ENCODE peak calls at places on chromosomes 13 and 19, in nine cellular contexts. One of them, this sample, is unnamed.

GRCh38 chr13:35694549-35695233 is 218.2 kb upstream of the MAB21L1 start:
- DNase-seq in AG10803: no peak
- DNase-seq in C1 segment of cervical spinal cord: no peak
- DNase-seq in activated naive CD4-positive, alpha-beta T cell: no peak
- DNase-seq in stomach: no peak
- DNase-seq in nucleus accumbens: no peak
- DNase-seq in activated CD8-positive, alpha-beta T cell treated with anti-CD3 and anti-CD28 coated beads, Interleukin-2, amount 10 ng/mL, durations not matched to agents 7 days and 5 days: no peak
- DNase-seq in stimulated activated CD4-positive, alpha-beta T cell treated with anti-CD3 and anti-CD28 coated beads, Interleukin-1b, Interleukin-23, amount 100 ng/mL, for 24 hours: no peak
- DNase-seq in CD4-positive, alpha-beta T cell: no peak
- DNase-seq in this sample: no peak

GRCh38 chr13:33186851-33187250 is 98.7 kb downstream of the STARD13 start:
- DNase-seq in AG10803: no peak
- DNase-seq in C1 segment of cervical spinal cord: no peak
- DNase-seq in activated naive CD4-positive, alpha-beta T cell: no peak
- DNase-seq in stomach: no peak
- DNase-seq in nucleus accumbens: no peak
- DNase-seq in activated CD8-positive, alpha-beta T cell treated with anti-CD3 and anti-CD28 coated beads, Interleukin-2, amount 10 ng/mL, durations not matched to agents 7 days and 5 days: no peak
- DNase-seq in stimulated activated CD4-positive, alpha-beta T cell treated with anti-CD3 and anti-CD28 coated beads, Interleukin-1b, Interleukin-23, amount 100 ng/mL, for 24 hours: no peak
- DNase-seq in CD4-positive, alpha-beta T cell: no peak
- DNase-seq in this sample: no peak

GRCh38 chr19:53161123-53161522 is 2.3 kb upstream of the ZNF347 start:
- DNase-seq in AG10803: no peak
- DNase-seq in C1 segment of cervical spinal cord: no peak
- DNase-seq in activated naive CD4-positive, alpha-beta T cell: no peak
- DNase-seq in stomach: no peak
- DNase-seq in nucleus accumbens: no peak
- DNase-seq in activated CD8-positive, alpha-beta T cell treated with anti-CD3 and anti-CD28 coated beads, Interleukin-2, amount 10 ng/mL, durations not matched to agents 7 days and 5 days: no peak
- DNase-seq in stimulated activated CD4-positive, alpha-beta T cell treated with anti-CD3 and anti-CD28 coated beads, Interleukin-1b, Interleukin-23, amount 100 ng/mL, for 24 hours: no peak
- DNase-seq in CD4-positive, alpha-beta T cell: no peak
- DNase-seq in this sample: no peak

GRCh38 chr13:30715837-30716236 is 19.5 kb upstream of the ALOX5AP start:
- DNase-seq in AG10803: peak; percentile 26
- DNase-seq in C1 segment of cervical spinal cord: no peak
- DNase-seq in activated naive CD4-positive, alpha-beta T cell: no peak
- DNase-seq in stomach: no peak
- DNase-seq in nucleus accumbens: no peak
- DNase-seq in activated CD8-positive, alpha-beta T cell treated with anti-CD3 and anti-CD28 coated beads, Interleukin-2, amount 10 ng/mL, durations not matched to agents 7 days and 5 days: no peak
- DNase-seq in stimulated activated CD4-positive, alpha-beta T cell treated with anti-CD3 and anti-CD28 coated beads, Interleukin-1b, Interleukin-23, amount 100 ng/mL, for 24 hours: no peak
- DNase-seq in CD4-positive, alpha-beta T cell: no peak
- DNase-seq in this sample: no peak

GRCh38 chr19:46076951-46077814 is 36.4 kb upstream of the IGFL4 start:
- DNase-seq in AG10803: peak; percentile 73
- DNase-seq in C1 segment of cervical spinal cord: no peak
- DNase-seq in activated naive CD4-positive, alpha-beta T cell: no peak
- DNase-seq in stomach: peak; percentile 52
- DNase-seq in nucleus accumbens: peak; percentile 88
- DNase-seq in activated CD8-positive, alpha-beta T cell treated with anti-CD3 and anti-CD28 coated beads, Interleukin-2, amount 10 ng/mL, durations not matched to agents 7 days and 5 days: peak; percentile 39
- DNase-seq in stimulated activated CD4-positive, alpha-beta T cell treated with anti-CD3 and anti-CD28 coated beads, Interleukin-1b, Interleukin-23, amount 100 ng/mL, for 24 hours: peak; percentile 35
- DNase-seq in CD4-positive, alpha-beta T cell: no peak
- DNase-seq in this sample: peak; percentile 79

GRCh38 chr13:62294210-62294609 is 878.6 kb upstream of the PCDH20 start:
- DNase-seq in AG10803: no peak
- DNase-seq in C1 segment of cervical spinal cord: no peak
- DNase-seq in activated naive CD4-positive, alpha-beta T cell: no peak
- DNase-seq in stomach: no peak
- DNase-seq in nucleus accumbens: no peak
- DNase-seq in activated CD8-positive, alpha-beta T cell treated with anti-CD3 and anti-CD28 coated beads, Interleukin-2, amount 10 ng/mL, durations not matched to agents 7 days and 5 days: no peak
- DNase-seq in stimulated activated CD4-positive, alpha-beta T cell treated with anti-CD3 and anti-CD28 coated beads, Interleukin-1b, Interleukin-23, amount 100 ng/mL, for 24 hours: no peak
- DNase-seq in CD4-positive, alpha-beta T cell: no peak
- DNase-seq in this sample: no peak

GRCh38 chr19:39046037-39046821 is 13.9 kb upstream of the FBXO27 start:
- DNase-seq in AG10803: no peak
- DNase-seq in C1 segment of cervical spinal cord: no peak
- DNase-seq in activated naive CD4-positive, alpha-beta T cell: no peak
- DNase-seq in stomach: peak; percentile 26
- DNase-seq in nucleus accumbens: no peak
- DNase-seq in activated CD8-positive, alpha-beta T cell treated with anti-CD3 and anti-CD28 coated beads, Interleukin-2, amount 10 ng/mL, durations not matched to agents 7 days and 5 days: no peak
- DNase-seq in stimulated activated CD4-positive, alpha-beta T cell treated with anti-CD3 and anti-CD28 coated beads, Interleukin-1b, Interleukin-23, amount 100 ng/mL, for 24 hours: no peak
- DNase-seq in CD4-positive, alpha-beta T cell: no peak
- DNase-seq in this sample: no peak

GRCh38 chr19:3333662-3334061 is 32.7 kb upstream of the NFIC start:
- DNase-seq in AG10803: no peak
- DNase-seq in C1 segment of cervical spinal cord: no peak
- DNase-seq in activated naive CD4-positive, alpha-beta T cell: no peak
- DNase-seq in stomach: no peak
- DNase-seq in nucleus accumbens: no peak
- DNase-seq in activated CD8-positive, alpha-beta T cell treated with anti-CD3 and anti-CD28 coated beads, Interleukin-2, amount 10 ng/mL, durations not matched to agents 7 days and 5 days: no peak
- DNase-seq in stimulated activated CD4-positive, alpha-beta T cell treated with anti-CD3 and anti-CD28 coated beads, Interleukin-1b, Interleukin-23, amount 100 ng/mL, for 24 hours: no peak
- DNase-seq in CD4-positive, alpha-beta T cell: no peak
- DNase-seq in this sample: no peak

GRCh38 chr19:57578487-57579205 is at the start of gene ZNF416:
- DNase-seq in AG10803: peak; percentile 98
- DNase-seq in C1 segment of cervical spinal cord: peak; percentile 83
- DNase-seq in activated naive CD4-positive, alpha-beta T cell: peak; percentile 81
- DNase-seq in stomach: peak; percentile 97
- DNase-seq in nucleus accumbens: peak; percentile 98
- DNase-seq in activated CD8-positive, alpha-beta T cell treated with anti-CD3 and anti-CD28 coated beads, Interleukin-2, amount 10 ng/mL, durations not matched to agents 7 days and 5 days: peak; percentile 98
- DNase-seq in stimulated activated CD4-positive, alpha-beta T cell treated with anti-CD3 and anti-CD28 coated beads, Interleukin-1b, Interleukin-23, amount 100 ng/mL, for 24 hours: peak; percentile 86
- DNase-seq in CD4-positive, alpha-beta T cell: peak; percentile 88
- DNase-seq in this sample: peak; percentile 96

GRCh38 chr19:42601811-42602443 is 7.2 kb upstream of the CEACAM8 start:
- DNase-seq in AG10803: peak; percentile 17
- DNase-seq in C1 segment of cervical spinal cord: no peak
- DNase-seq in activated naive CD4-positive, alpha-beta T cell: no peak
- DNase-seq in stomach: no peak
- DNase-seq in nucleus accumbens: no peak
- DNase-seq in activated CD8-positive, alpha-beta T cell treated with anti-CD3 and anti-CD28 coated beads, Interleukin-2, amount 10 ng/mL, durations not matched to agents 7 days and 5 days: peak; percentile 63
- DNase-seq in stimulated activated CD4-positive, alpha-beta T cell treated with anti-CD3 and anti-CD28 coated beads, Interleukin-1b, Interleukin-23, amount 100 ng/mL, for 24 hours: no peak
- DNase-seq in CD4-positive, alpha-beta T cell: no peak
- DNase-seq in this sample: no peak

GRCh38 chr13:51585696-51586095 is 1.4 kb downstream of the WDFY2 start:
- DNase-seq in AG10803: peak; percentile 52
- DNase-seq in C1 segment of cervical spinal cord: no peak
- DNase-seq in activated naive CD4-positive, alpha-beta T cell: no peak
- DNase-seq in stomach: no peak
- DNase-seq in nucleus accumbens: no peak
- DNase-seq in activated CD8-positive, alpha-beta T cell treated with anti-CD3 and anti-CD28 coated beads, Interleukin-2, amount 10 ng/mL, durations not matched to agents 7 days and 5 days: no peak
- DNase-seq in stimulated activated CD4-positive, alpha-beta T cell treated with anti-CD3 and anti-CD28 coated beads, Interleukin-1b, Interleukin-23, amount 100 ng/mL, for 24 hours: no peak
- DNase-seq in CD4-positive, alpha-beta T cell: no peak
- DNase-seq in this sample: no peak

This sample was measured in occipital lobe.